ENCODE peak calls at places on chromosomes 7 and 10, in five cellular contexts. X is lower lobe of right lung; P is effector memory CD4-positive, alpha-beta T cell; E is H1; B is GM12878. F is an unnamed sample.

GRCh38 chr7:16637279-16637795 is 8.2 kb downstream of the ANKMY2 start:
- DNase-seq in X (no peak), P (no peak), E (no peak), B (no peak), F (no peak)

GRCh38 chr7:4794591-4795350 is 19.3 kb downstream of the AP5Z1 start:
- DNase-seq in X (no peak), P (no peak), E (no peak), B (no peak), F (no peak)

GRCh38 chr10:68080853-68081431 is 5.9 kb upstream of the HERC4 start:
- DNase-seq in X (no peak), P (no peak), E (no peak), B (no peak), F (no peak)

GRCh38 chr7:50342616-50343114 is 38.1 kb downstream of the IKZF1 start:
- DNase-seq in X (peak; percentile 61), P (peak; percentile 67), E (no peak), B (no peak), F (no peak)

GRCh38 chr10:74675527-74675926 is 150.9 kb upstream of the KAT6B start:
- DNase-seq in X (no peak), P (no peak), E (no peak), B (no peak), F (no peak)

GRCh38 chr7:12102101-12102500 is 109.0 kb upstream of the TMEM106B start:
- DNase-seq in X (no peak), P (no peak), E (no peak), B (no peak), F (no peak)

GRCh38 chr7:150519310-150519709 is 4.6 kb downstream of the GIMAP7 start:
- DNase-seq in X (no peak), P (no peak), E (no peak), B (no peak), F (no peak)

GRCh38 chr7:130901209-130901783 is 167.3 kb upstream of the KLF14 start:
- DNase-seq in X (peak; percentile 85), P (no peak), E (no peak), B (no peak), F (no peak)

GRCh38 chr7:37571806-37572205 is 111.8 kb upstream of the GPR141 start:
- DNase-seq in X (no peak), P (no peak), E (no peak), B (no peak), F (no peak)

GRCh38 chr7:120402368-120402767 is 129.4 kb downstream of the KCND2 start:
- DNase-seq in X (no peak), P (no peak), E (no peak), B (no peak), F (peak; percentile 42)

GRCh38 chr7:4479367-4480039 is 202.6 kb upstream of the FOXK1 start:
- DNase-seq in X (no peak), P (no peak), E (peak; percentile 51), B (no peak), F (no peak)

GRCh38 chr10:65779985-65780384 is 1145.9 kb upstream of the LRRTM3 start:
- DNase-seq in X (no peak), P (no peak), E (no peak), B (no peak), F (no peak)
- H3K4me3 ChIP-seq in X (no peak overlapping the region), P (no peak overlapping the region), E (no peak overlapping the region), B (no peak overlapping the region), F (no peak overlapping the region)

GRCh38 chr7:116527521-116527920 is 2.7 kb downstream of the CAV1 start:
- DNase-seq in X (no peak), P (no peak), E (no peak), B (no peak), F (no peak)

GRCh38 chr7:116525298-116525912 is 569 bp downstream of the CAV1 start:
- DNase-seq in X (peak; percentile 79), P (no peak), E (no peak), B (no peak), F (peak; percentile 47)

GRCh38 chr7:116528008-116528789 is 3.4 kb downstream of the CAV1 start:
- DNase-seq in X (no peak), P (no peak), E (no peak), B (no peak), F (no peak)

GRCh38 chr7:116525913-116526857 is 1.3 kb downstream of the CAV1 start:
- DNase-seq in X (peak; percentile 85), P (peak; percentile 26), E (peak; percentile 85), B (no peak), F (peak; percentile 84)

DNA sequence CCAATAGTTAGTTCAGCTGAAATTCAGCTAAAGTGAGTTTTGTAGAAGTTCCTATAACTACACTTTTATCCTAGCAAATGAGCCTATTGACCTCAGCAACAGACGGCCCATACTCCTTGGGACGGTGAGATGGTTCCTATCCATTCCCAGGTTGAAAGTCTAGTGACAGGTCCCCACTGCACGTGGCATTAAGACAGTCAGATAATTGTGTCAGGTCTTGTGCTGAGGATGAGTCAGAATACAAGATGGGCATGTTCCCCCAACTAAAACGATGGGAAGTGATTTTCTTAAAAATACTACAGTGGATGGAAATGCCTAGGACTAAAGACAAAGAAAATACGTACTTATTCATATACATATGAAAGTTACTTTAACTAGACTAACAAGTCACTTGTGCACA is 2.1 kb downstream of the CAV1 start:
- DNase-seq in X (no peak), P (no peak), E (no peak), B (no peak), F (no peak)
- H3K4me3 ChIP-seq in X (peak overlapping the region; percentile 76), P (no peak overlapping the region), E (peak overlapping the region; percentile 73), B (peak overlapping the region; percentile 69), F (no peak overlapping the region)

DNA sequence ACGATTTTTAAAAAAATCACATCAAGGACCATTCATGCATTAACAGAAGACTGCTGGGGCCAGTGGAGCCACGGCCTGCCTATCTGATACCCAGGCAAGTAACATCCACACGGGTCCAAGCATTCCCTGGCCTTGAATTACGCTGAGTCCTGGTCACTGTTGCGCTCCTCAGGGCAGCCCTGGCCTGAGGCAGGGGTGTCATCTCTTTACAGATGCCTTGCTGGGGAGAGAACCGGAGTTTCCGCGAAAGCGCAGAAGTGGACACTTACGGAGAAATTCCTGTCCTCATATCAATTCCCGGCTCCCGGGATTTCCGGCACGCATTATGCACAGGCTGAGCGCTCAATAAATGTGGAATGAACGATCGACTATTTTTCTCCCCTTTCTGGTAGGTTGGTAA is 1.4 kb downstream of the CARD11 start:
- DNase-seq in X (no peak), P (no peak), E (no peak), B (no peak), F (no peak)
- H3K4me3 ChIP-seq in X (no peak overlapping the region), P (peak overlapping the region; percentile 97), E (no peak overlapping the region), B (peak overlapping the region; percentile 100), F (peak overlapping the region; percentile 83)

GRCh38 chr7:129825554-129826267 is 127.0 kb downstream of the UBE2H start:
- DNase-seq in X (peak; percentile 93), P (peak; percentile 74), E (peak; percentile 99), B (no peak), F (peak; percentile 85)

GRCh38 chr7:129827467-129827990 is 125.2 kb downstream of the UBE2H start:
- DNase-seq in X (no peak), P (no peak), E (no peak), B (no peak), F (no peak)

GRCh38 chr7:129821476-129821875 is 131.3 kb downstream of the UBE2H start:
- DNase-seq in X (no peak), P (no peak), E (no peak), B (no peak), F (no peak)

GRCh38 chr7:129825005-129825553 is 127.7 kb downstream of the UBE2H start:
- DNase-seq in X (peak; percentile 77), P (peak; percentile 32), E (peak; percentile 91), B (no peak), F (peak; percentile 60)

DNA sequence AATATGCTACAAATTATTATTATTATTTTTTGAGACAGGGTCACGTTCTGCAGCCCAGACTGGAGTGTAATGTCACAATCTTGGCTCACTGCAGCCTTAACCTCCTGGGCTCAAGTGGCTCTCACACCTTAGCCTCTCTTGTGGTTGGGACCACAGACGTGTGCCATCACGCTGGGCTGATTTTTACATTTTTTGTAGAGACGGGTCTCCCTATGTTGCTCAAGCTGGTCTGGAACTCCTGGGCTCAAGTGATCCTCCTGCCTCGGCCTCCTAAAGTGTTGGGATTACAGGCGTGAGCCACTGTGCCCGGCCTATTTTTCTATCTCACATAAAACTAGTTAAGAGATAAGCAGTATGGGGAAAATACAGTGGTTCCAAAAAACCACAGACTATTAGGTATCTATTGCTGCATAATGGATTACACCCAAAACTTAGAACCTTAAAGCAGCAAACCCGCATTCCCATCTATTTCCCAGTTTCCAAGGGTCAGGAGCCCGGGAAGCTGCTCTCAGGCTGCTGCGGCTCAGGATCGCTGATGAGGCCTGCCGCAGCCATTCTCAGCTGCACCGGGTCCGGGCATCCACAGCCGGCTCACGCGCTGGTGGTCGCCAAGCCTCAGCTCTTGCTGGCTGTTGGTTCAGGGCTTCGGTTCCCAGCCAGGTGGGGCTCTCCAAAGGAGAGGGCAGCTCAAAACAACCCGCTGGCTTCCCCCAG is 128.3 kb downstream of the UBE2H start:
- DNase-seq in X (no peak), P (no peak), E (no peak), B (no peak), F (no peak)
- H3K4me3 ChIP-seq in X (peak overlapping the region; percentile 79), P (peak overlapping the region; percentile 56), E (peak overlapping the region; percentile 84), B (peak overlapping the region; percentile 79), F (peak overlapping the region; percentile 82)

DNA sequence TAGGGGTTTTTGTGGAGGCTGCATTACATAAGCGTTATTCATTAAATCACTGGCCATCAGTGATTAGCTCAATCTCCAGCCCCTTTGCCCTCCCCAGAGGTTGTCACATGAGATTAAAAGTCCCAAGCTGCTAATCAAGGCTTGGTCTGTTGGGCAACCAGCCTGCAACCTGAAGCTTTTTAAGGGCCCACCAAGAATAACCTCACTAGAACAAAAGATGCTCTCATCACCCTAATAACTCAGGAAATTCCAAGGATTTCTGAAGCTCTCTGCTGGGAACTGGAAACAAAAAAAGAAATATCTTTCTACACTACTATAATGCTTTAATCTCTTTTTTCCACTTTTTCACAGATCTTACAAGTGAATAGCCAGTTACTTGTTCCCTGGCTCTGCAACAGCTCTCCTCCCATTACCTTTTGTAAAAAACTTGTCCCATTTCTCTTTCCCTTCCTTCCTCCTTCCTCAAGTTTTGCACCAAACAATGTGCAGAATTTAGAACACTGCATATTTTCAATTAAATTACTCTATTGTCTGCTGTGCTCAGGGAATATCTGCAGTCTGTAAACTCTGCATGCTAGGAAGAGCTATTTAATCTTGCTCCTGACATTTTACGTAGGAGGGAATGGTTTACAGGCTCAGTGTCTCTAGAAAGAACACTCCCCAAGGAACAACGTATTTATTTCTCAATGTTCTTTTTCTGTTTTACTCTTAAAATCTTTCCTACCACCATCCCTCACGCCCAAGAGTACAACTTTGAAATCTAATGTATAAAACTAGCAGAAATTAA is 169.1 kb downstream of the IMMP2L start:
- DNase-seq in X (no peak), P (no peak), E (no peak), B (no peak), F (no peak)
- H3K4me3 ChIP-seq in X (no peak overlapping the region), P (no peak overlapping the region), E (no peak overlapping the region), B (no peak overlapping the region), F (no peak overlapping the region)

GRCh38 chr7:143171697-143172096 is 11.5 kb upstream of the TAS2R39 start:
- DNase-seq in X (no peak), P (no peak), E (no peak), B (no peak), F (no peak)
- H3K4me3 ChIP-seq in X (no peak overlapping the region), P (no peak overlapping the region), E (no peak overlapping the region), B (no peak overlapping the region), F (no peak overlapping the region)